ENCODE peak calls at places on chromosomes 12 and 14, in five cellular contexts. D is NCI-H2081 treated with DMSO at 0.1 percent for 48 hours; F is D341Med; G is activated CD4-positive, alpha-beta T cell treated with anti-CD3 and anti-CD28 coated beads, Interleukin-2, amount 50 U/mL, for 24 hours; A is T-helper 1 cell. S is an unnamed sample.

GRCh38 chr12:111314949-111315539 is 53.9 kb downstream of the PHETA1 start:
- DNase-seq in D (no peak), F (no peak), G (no peak), A (no peak), S (no peak)

GRCh38 chr14:30620178-30620577 is 1.9 kb upstream of the SCFD1 start:
- DNase-seq in D (no peak), F (no peak), G (no peak), A (peak), S (no peak)

GRCh38 chr12:27549801-27550652 is 26.0 kb downstream of the PPFIBP1 start:
- DNase-seq in D (no peak), F (peak), G (no peak), A (no peak), S (peak)

GRCh38 chr12:117968826-117969659 is at the start of gene KSR2:
- DNase-seq in D (peak), F (peak), G (peak), A (peak), S (no peak)

GRCh38 chr12:100987552-100988277 is 193.1 kb downstream of the ANO4 start:
- DNase-seq in D (no peak), F (no peak), G (no peak), A (peak), S (no peak)

GRCh38 chr12:53974084-53975018 is at the start of gene HOTAIR:
- DNase-seq in D (no peak), F (peak), G (no peak), A (peak), S (no peak)

GRCh38 chr14:71142375-71143038 is 235.2 kb downstream of the PCNX1 start:
- DNase-seq in D (no peak), F (no peak), G (no peak), A (peak), S (no peak)

GRCh38 chr14:89221109-89221508 is 195.9 kb downstream of the FOXN3 start:
- DNase-seq in D (peak), F (no peak), G (no peak), A (peak), S (no peak)

GRCh38 chr12:517538-517937 is 57.8 kb downstream of the B4GALNT3 start:
- DNase-seq in D (no peak), F (no peak), G (no peak), A (no peak), S (no peak)

GRCh38 chr12:54126696-54127537 is 61.9 kb downstream of the SMUG1 start:
- DNase-seq in D (no peak), F (no peak), G (no peak), A (no peak), S (no peak)

GRCh38 chr12:50557421-50557820 is 52.6 kb downstream of the DIP2B start:
- DNase-seq in D (no peak), F (no peak), G (no peak), A (no peak), S (no peak)

GRCh38 chr14:101876539-101876938 is 87.8 kb upstream of the DYNC1H1 start:
- DNase-seq in D (no peak), F (no peak), G (peak), A (peak), S (no peak)

GRCh38 chr14:57346741-57347140 is 43.6 kb upstream of the NAA30 start:
- DNase-seq in D (no peak), F (no peak), G (no peak), A (no peak), S (no peak)

GRCh38 chr12:68001486-68002466 is 12.5 kb downstream of the IFNG-AS1 start:
- DNase-seq in D (no peak), F (peak), G (no peak), A (peak), S (no peak)